ENCODE peak calls at places on chromosomes 7 and 10, in five cellular contexts. One of them, this sample, is unnamed.

GRCh38 chr10:34426041-34426440 is 389.1 kb downstream of the PARD3 start:
- DNase-seq in A549: no peak
- DNase-seq in right lobe of liver: no peak
- DNase-seq in ovary: no peak
- DNase-seq in endothelial cell of umbilical vein: no peak
- DNase-seq in this sample: no peak

GRCh38 chr10:110511734-110512449 is 14.2 kb downstream of the DUSP5 start:
- DNase-seq in A549: no peak
- DNase-seq in right lobe of liver: no peak
- DNase-seq in ovary: no peak
- DNase-seq in endothelial cell of umbilical vein: peak
- DNase-seq in this sample: no peak

GRCh38 chr7:66627151-66627681 is 1.5 kb upstream of the KCTD7 start:
- DNase-seq in A549: no peak
- DNase-seq in right lobe of liver: no peak
- DNase-seq in ovary: no peak
- DNase-seq in endothelial cell of umbilical vein: no peak
- DNase-seq in this sample: no peak

GRCh38 chr7:139231513-139232376 is 708 bp downstream of the UBN2 start:
- DNase-seq in A549: peak
- DNase-seq in right lobe of liver: peak
- DNase-seq in ovary: peak
- DNase-seq in endothelial cell of umbilical vein: peak
- DNase-seq in this sample: peak

GRCh38 chr10:86727459-86727858 is 29.0 kb upstream of the BMPR1A start:
- DNase-seq in A549: no peak
- DNase-seq in right lobe of liver: no peak
- DNase-seq in ovary: no peak
- DNase-seq in endothelial cell of umbilical vein: no peak
- DNase-seq in this sample: no peak

GRCh38 chr10:86060386-86061280 is 306.0 kb downstream of the GRID1 start:
- DNase-seq in A549: no peak
- DNase-seq in right lobe of liver: no peak
- DNase-seq in ovary: no peak
- DNase-seq in endothelial cell of umbilical vein: no peak
- DNase-seq in this sample: no peak

GRCh38 chr7:132773527-132773956 is 197.3 kb upstream of the PLXNA4 start:
- DNase-seq in A549: no peak
- DNase-seq in right lobe of liver: no peak
- DNase-seq in ovary: no peak
- DNase-seq in endothelial cell of umbilical vein: no peak
- DNase-seq in this sample: no peak

GRCh38 chr10:515674-516073 is 173.8 kb downstream of the DIP2C start:
- DNase-seq in A549: no peak
- DNase-seq in right lobe of liver: no peak
- DNase-seq in ovary: no peak
- DNase-seq in endothelial cell of umbilical vein: no peak
- DNase-seq in this sample: no peak

GRCh38 chr7:127347567-127348246 is 44.8 kb downstream of the ZNF800 start:
- DNase-seq in A549: peak
- DNase-seq in right lobe of liver: peak
- DNase-seq in ovary: peak
- DNase-seq in endothelial cell of umbilical vein: peak
- DNase-seq in this sample: no peak

GRCh38 chr7:108001759-108002725 is 919 bp downstream of the LAMB1 start:
- DNase-seq in A549: no peak
- DNase-seq in right lobe of liver: no peak
- DNase-seq in ovary: peak
- DNase-seq in endothelial cell of umbilical vein: no peak
- DNase-seq in this sample: no peak

GRCh38 chr10:42594246-42594650 is 44.1 kb downstream of the ZNF33B start:
- DNase-seq in A549: no peak
- DNase-seq in right lobe of liver: no peak
- DNase-seq in ovary: no peak
- DNase-seq in endothelial cell of umbilical vein: no peak
- DNase-seq in this sample: no peak

GRCh38 chr7:28608766-28609165 is 196.4 kb downstream of the CREB5 start:
- DNase-seq in A549: no peak
- DNase-seq in right lobe of liver: no peak
- DNase-seq in ovary: no peak
- DNase-seq in endothelial cell of umbilical vein: no peak
- DNase-seq in this sample: no peak

GRCh38 chr7:66807736-66808135 is 67.2 kb downstream of the RABGEF1 start:
- DNase-seq in A549: no peak
- DNase-seq in right lobe of liver: peak
- DNase-seq in ovary: no peak
- DNase-seq in endothelial cell of umbilical vein: no peak
- DNase-seq in this sample: no peak

GRCh38 chr10:120761951-120762350 is 89.2 kb upstream of the WDR11 start:
- DNase-seq in A549: no peak
- DNase-seq in right lobe of liver: no peak
- DNase-seq in ovary: no peak
- DNase-seq in endothelial cell of umbilical vein: peak
- DNase-seq in this sample: no peak

GRCh38 chr7:1571261-1571650 is 1.4 kb upstream of the PSMG3 start:
- DNase-seq in A549: no peak
- DNase-seq in right lobe of liver: no peak
- DNase-seq in ovary: no peak
- DNase-seq in endothelial cell of umbilical vein: no peak
- DNase-seq in this sample: no peak

GRCh38 chr10:103967433-103968142 is 648 bp downstream of the SLK start:
- DNase-seq in A549: peak
- DNase-seq in right lobe of liver: no peak
- DNase-seq in ovary: no peak
- DNase-seq in endothelial cell of umbilical vein: peak
- DNase-seq in this sample: peak

GRCh38 chr7:155533120-155533826 is 13.1 kb downstream of the CNPY1 start:
- DNase-seq in A549: no peak
- DNase-seq in right lobe of liver: no peak
- DNase-seq in ovary: no peak
- DNase-seq in endothelial cell of umbilical vein: no peak
- DNase-seq in this sample: no peak

GRCh38 chr7:56079450-56080185 is 13.1 kb downstream of the PHKG1 start:
- DNase-seq in A549: no peak
- DNase-seq in right lobe of liver: peak
- DNase-seq in ovary: peak
- DNase-seq in endothelial cell of umbilical vein: peak
- DNase-seq in this sample: no peak

GRCh38 chr7:102125127-102125561 is 161.5 kb upstream of the SH2B2 start:
- DNase-seq in A549: peak
- DNase-seq in right lobe of liver: no peak
- DNase-seq in ovary: peak
- DNase-seq in endothelial cell of umbilical vein: peak
- DNase-seq in this sample: peak

GRCh38 chr7:27171636-27172387 is 2.3 kb downstream of the HOXA10 start:
- DNase-seq in A549: no peak
- DNase-seq in right lobe of liver: no peak
- DNase-seq in ovary: no peak
- DNase-seq in endothelial cell of umbilical vein: no peak
- DNase-seq in this sample: no peak

GRCh38 chr7:29194594-29195417 is at the start of gene CHN2:
- DNase-seq in A549: peak
- DNase-seq in right lobe of liver: peak
- DNase-seq in ovary: peak
- DNase-seq in endothelial cell of umbilical vein: peak
- DNase-seq in this sample: no peak

GRCh38 chr10:29767958-29768357 is 133.2 kb upstream of the SVIL start:
- DNase-seq in A549: no peak
- DNase-seq in right lobe of liver: no peak
- DNase-seq in ovary: no peak
- DNase-seq in endothelial cell of umbilical vein: no peak
- DNase-seq in this sample: no peak

GRCh38 chr7:28005848-28006233 is 174.8 kb downstream of the JAZF1 start:
- DNase-seq in A549: no peak
- DNase-seq in right lobe of liver: no peak
- DNase-seq in ovary: no peak
- DNase-seq in endothelial cell of umbilical vein: no peak
- DNase-seq in this sample: no peak

GRCh38 chr10:514137-514671 is 175.3 kb downstream of the DIP2C start:
- DNase-seq in A549: no peak
- DNase-seq in right lobe of liver: no peak
- DNase-seq in ovary: peak
- DNase-seq in endothelial cell of umbilical vein: no peak
- DNase-seq in this sample: no peak

GRCh38 chr7:106885652-106886051 is 20.6 kb downstream of the PIK3CG start:
- DNase-seq in A549: no peak
- DNase-seq in right lobe of liver: no peak
- DNase-seq in ovary: no peak
- DNase-seq in endothelial cell of umbilical vein: no peak
- DNase-seq in this sample: no peak

GRCh38 chr10:116866987-116867595 is 17.8 kb downstream of the ENO4 start:
- DNase-seq in A549: no peak
- DNase-seq in right lobe of liver: no peak
- DNase-seq in ovary: no peak
- DNase-seq in endothelial cell of umbilical vein: no peak
- DNase-seq in this sample: no peak

GRCh38 chr7:139784643-139785042 is 6.8 kb upstream of the HIPK2 start:
- DNase-seq in A549: no peak
- DNase-seq in right lobe of liver: no peak
- DNase-seq in ovary: no peak
- DNase-seq in endothelial cell of umbilical vein: no peak
- DNase-seq in this sample: no peak

GRCh38 chr7:78779788-78780187 is 673.7 kb downstream of the MAGI2 start:
- DNase-seq in A549: no peak
- DNase-seq in right lobe of liver: no peak
- DNase-seq in ovary: no peak
- DNase-seq in endothelial cell of umbilical vein: no peak
- DNase-seq in this sample: no peak

GRCh38 chr10:1564791-1565190 is 172.5 kb downstream of the ADARB2 start:
- DNase-seq in A549: no peak
- DNase-seq in right lobe of liver: no peak
- DNase-seq in ovary: no peak
- DNase-seq in endothelial cell of umbilical vein: no peak
- DNase-seq in this sample: no peak

GRCh38 chr10:124977648-124978375 is 35.9 kb downstream of the ZRANB1 start:
- DNase-seq in A549: no peak
- DNase-seq in right lobe of liver: no peak
- DNase-seq in ovary: no peak
- DNase-seq in endothelial cell of umbilical vein: no peak
- DNase-seq in this sample: no peak

GRCh38 chr10:110372656-110373055 is 67.9 kb upstream of the SMNDC1 start:
- DNase-seq in A549: peak
- DNase-seq in right lobe of liver: no peak
- DNase-seq in ovary: no peak
- DNase-seq in endothelial cell of umbilical vein: peak
- DNase-seq in this sample: no peak

GRCh38 chr10:26739087-26739631 is 41.7 kb downstream of the PDSS1 start:
- DNase-seq in A549: no peak
- DNase-seq in right lobe of liver: no peak
- DNase-seq in ovary: no peak
- DNase-seq in endothelial cell of umbilical vein: no peak
- DNase-seq in this sample: no peak
- TF ChIP-seq POLR2A in A549: no peak
- TF ChIP-seq POLR2A in right lobe of liver: no peak
- TF ChIP-seq POLR2A in ovary: no peak
- TF ChIP-seq POLR2A in endothelial cell of umbilical vein: no peak
- TF ChIP-seq POLR2A in this sample: no peak

GRCh38 chr7:112596981-112597380 is 116.2 kb downstream of the LSMEM1 start:
- DNase-seq in A549: no peak
- DNase-seq in right lobe of liver: no peak
- DNase-seq in ovary: no peak
- DNase-seq in endothelial cell of umbilical vein: no peak
- DNase-seq in this sample: no peak
- TF ChIP-seq POLR2A in A549: no peak
- TF ChIP-seq POLR2A in right lobe of liver: no peak
- TF ChIP-seq POLR2A in ovary: no peak
- TF ChIP-seq POLR2A in endothelial cell of umbilical vein: no peak
- TF ChIP-seq POLR2A in this sample: no peak

GRCh38 chr10:127044191-127044590 is 139.0 kb downstream of the DOCK1 start:
- DNase-seq in A549: no peak
- DNase-seq in right lobe of liver: no peak
- DNase-seq in ovary: no peak
- DNase-seq in endothelial cell of umbilical vein: no peak
- DNase-seq in this sample: no peak
- TF ChIP-seq POLR2A in A549: no peak
- TF ChIP-seq POLR2A in right lobe of liver: no peak
- TF ChIP-seq POLR2A in ovary: no peak
- TF ChIP-seq POLR2A in endothelial cell of umbilical vein: no peak
- TF ChIP-seq POLR2A in this sample: no peak

GRCh38 chr10:22316286-22317120 is at the start of gene COMMD3:
- DNase-seq in A549: peak
- DNase-seq in right lobe of liver: peak
- DNase-seq in ovary: peak
- DNase-seq in endothelial cell of umbilical vein: peak
- DNase-seq in this sample: peak
- TF ChIP-seq POLR2A in A549: peak
- TF ChIP-seq POLR2A in right lobe of liver: peak
- TF ChIP-seq POLR2A in ovary: peak
- TF ChIP-seq POLR2A in endothelial cell of umbilical vein: peak
- TF ChIP-seq POLR2A in this sample: peak

DNA sequence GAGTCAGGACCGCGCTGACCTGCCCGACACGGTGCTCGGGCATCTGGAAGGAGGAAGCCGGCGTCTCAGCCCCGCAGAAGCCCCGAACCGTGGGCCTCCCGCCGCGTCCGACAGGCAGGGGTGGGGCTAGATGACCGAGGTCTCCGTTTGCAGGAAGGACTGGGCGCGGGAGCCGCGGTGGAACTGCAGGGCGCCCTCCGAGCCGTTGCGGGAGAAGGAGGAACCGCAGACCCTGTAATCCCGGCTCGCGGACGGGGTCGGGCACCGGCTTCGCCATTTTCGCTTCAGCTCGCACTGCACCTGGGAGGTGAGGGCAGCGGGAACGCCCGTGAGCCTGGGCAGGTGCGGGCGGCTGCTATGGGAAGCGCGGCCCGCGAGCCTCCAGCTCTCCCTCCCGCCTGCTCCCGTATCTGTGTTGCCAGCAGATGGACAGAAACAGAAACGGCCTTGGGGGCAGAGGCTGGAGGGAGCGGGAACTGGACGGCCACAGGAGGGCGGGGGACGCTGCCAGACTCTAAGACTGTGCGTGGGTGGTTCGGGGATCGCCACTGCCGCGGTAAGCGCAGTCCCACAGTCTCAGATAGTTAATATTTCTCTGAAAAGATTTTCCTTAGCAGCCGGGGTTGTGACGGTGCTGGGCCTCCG is 114.1 kb downstream of the VIPR2 start:
- DNase-seq in A549: peak
- DNase-seq in right lobe of liver: peak
- DNase-seq in ovary: peak
- DNase-seq in endothelial cell of umbilical vein: peak
- DNase-seq in this sample: no peak
- TF ChIP-seq POLR2A in A549: no peak
- TF ChIP-seq POLR2A in right lobe of liver: no peak
- TF ChIP-seq POLR2A in ovary: peak
- TF ChIP-seq POLR2A in endothelial cell of umbilical vein: no peak
- TF ChIP-seq POLR2A in this sample: no peak

GRCh38 chr7:118183586-118184391 is at the start of gene LSM8:
- DNase-seq in A549: peak
- DNase-seq in right lobe of liver: peak
- DNase-seq in ovary: peak
- DNase-seq in endothelial cell of umbilical vein: peak
- DNase-seq in this sample: peak
- TF ChIP-seq POLR2A in A549: peak
- TF ChIP-seq POLR2A in right lobe of liver: peak
- TF ChIP-seq POLR2A in ovary: peak
- TF ChIP-seq POLR2A in endothelial cell of umbilical vein: peak
- TF ChIP-seq POLR2A in this sample: peak